ENCODE peak calls at places on chromosomes 3 and 15, in six cellular contexts. A is CD8-positive, alpha-beta memory T cell; M is sigmoid colon; R is psoas muscle; K is IMR-90; H is neural progenitor cell. L is an unnamed sample.

GRCh38 chr15:22262613-22263020 is 182.3 kb downstream of the OR4M2 start:
- DNase-seq in M (no peak), K (no peak), R (peak; percentile 63), A (peak; percentile 50), H (no peak), L (no peak)

GRCh38 chr15:55389276-55389631 is 18.9 kb downstream of the CCPG1 start:
- DNase-seq in R (no peak), K (peak; percentile 35), M (no peak), A (no peak), H (no peak), L (no peak)

GRCh38 chr15:39595621-39596221 is 14.8 kb downstream of the THBS1 start:
- DNase-seq in R (no peak), M (no peak), K (peak; percentile 43), H (no peak), A (no peak), L (no peak)

GRCh38 chr15:76123031-76123430 is 63.2 kb downstream of the TMEM266 start:
- DNase-seq in M (no peak), R (no peak), H (no peak), K (no peak), A (no peak), L (no peak)

GRCh38 chr15:75640483-75641175 is 605 bp upstream of the IMP3 start:
- DNase-seq in K (peak; percentile 45), H (peak; percentile 33), M (no peak), A (peak; percentile 71), R (no peak), L (no peak)

GRCh38 chr3:55486101-55486856 is 827 bp downstream of the WNT5A start:
- DNase-seq in K (peak; percentile 79), A (no peak), H (peak; percentile 83), M (peak; percentile 81), R (peak; percentile 89), L (no peak)

GRCh38 chr15:75508741-75509532 is 57.4 kb upstream of the SIN3A start:
- DNase-seq in H (no peak), K (peak; percentile 65), A (no peak), R (no peak), M (no peak), L (no peak)

GRCh38 chr3:31532587-31533168 is at the start of gene STT3B:
- DNase-seq in A (peak; percentile 86), K (peak; percentile 75), R (peak; percentile 88), H (no peak), M (peak; percentile 90), L (peak; percentile 58)

GRCh38 chr15:39260791-39261190 is 320.1 kb upstream of the THBS1 start:
- DNase-seq in M (no peak), K (no peak), H (no peak), R (no peak), A (no peak), L (no peak)

GRCh38 chr3:46228259-46229222 is 13.7 kb upstream of the CCR3 start:
- DNase-seq in A (no peak), K (peak; percentile 44), H (no peak), M (peak; percentile 77), R (no peak), L (no peak)

GRCh38 chr3:189038773-189039720 is 132.7 kb upstream of the TPRG1 start:
- DNase-seq in H (no peak), R (no peak), A (no peak), K (no peak), M (no peak), L (no peak)

GRCh38 chr3:17190353-17191078 is 305.8 kb downstream of the PLCL2 start:
- DNase-seq in A (no peak), M (no peak), K (no peak), H (no peak), R (no peak), L (no peak)

GRCh38 chr3:22779737-22780136 is 423.4 kb upstream of the UBE2E2 start:
- DNase-seq in H (no peak), M (no peak), R (no peak), K (no peak), A (no peak), L (no peak)
- H3K9me3 ChIP-seq in H (no peaks in the 10 kb centered on the region), M (peaks cover 3% of the 10 kb centered on the region), R (no peaks in the 10 kb centered on the region), K (peaks cover 1% of the 10 kb centered on the region), A (no peaks in the 10 kb centered on the region), L (no peaks in the 10 kb centered on the region)

GRCh38 chr15:25053000-25053815 is 98.4 kb downstream of the SNRPN start:
- DNase-seq in R (no peak), A (peak; percentile 21), M (peak; percentile 29), H (no peak), K (no peak), L (no peak)
- H3K9me3 ChIP-seq in R (peaks cover 80% of the 10 kb centered on the region), A (peaks cover 86% of the 10 kb centered on the region), M (peaks cover 97% of the 10 kb centered on the region), H (peaks cover 32% of the 10 kb centered on the region), K (peaks cover 93% of the 10 kb centered on the region), L (peaks cover 99% of the 10 kb centered on the region)

GRCh38 chr3:58900372-58900771 is 149.5 kb downstream of the CFAP20DC start:
- DNase-seq in A (no peak), R (no peak), K (no peak), M (no peak), H (no peak), L (no peak)

GRCh38 chr3:58899953-58900298 is 149.9 kb downstream of the CFAP20DC start:
- DNase-seq in A (no peak), K (no peak), H (no peak), M (no peak), R (no peak), L (no peak)

GRCh38 chr3:58898513-58898912 is 151.3 kb downstream of the CFAP20DC start:
- DNase-seq in A (no peak), H (no peak), M (no peak), R (no peak), K (no peak), L (no peak)

GRCh38 chr3:58899159-58899952 is 150.5 kb downstream of the CFAP20DC start:
- DNase-seq in A (peak; percentile 44), M (peak; percentile 64), R (no peak), K (no peak), H (no peak), L (no peak)
- H3K9me3 ChIP-seq in A (no peaks in the 10 kb centered on the region), M (no peaks in the 10 kb centered on the region), R (no peaks in the 10 kb centered on the region), K (no peaks in the 10 kb centered on the region), H (no peaks in the 10 kb centered on the region), L (peaks cover 18% of the 10 kb centered on the region)

DNA sequence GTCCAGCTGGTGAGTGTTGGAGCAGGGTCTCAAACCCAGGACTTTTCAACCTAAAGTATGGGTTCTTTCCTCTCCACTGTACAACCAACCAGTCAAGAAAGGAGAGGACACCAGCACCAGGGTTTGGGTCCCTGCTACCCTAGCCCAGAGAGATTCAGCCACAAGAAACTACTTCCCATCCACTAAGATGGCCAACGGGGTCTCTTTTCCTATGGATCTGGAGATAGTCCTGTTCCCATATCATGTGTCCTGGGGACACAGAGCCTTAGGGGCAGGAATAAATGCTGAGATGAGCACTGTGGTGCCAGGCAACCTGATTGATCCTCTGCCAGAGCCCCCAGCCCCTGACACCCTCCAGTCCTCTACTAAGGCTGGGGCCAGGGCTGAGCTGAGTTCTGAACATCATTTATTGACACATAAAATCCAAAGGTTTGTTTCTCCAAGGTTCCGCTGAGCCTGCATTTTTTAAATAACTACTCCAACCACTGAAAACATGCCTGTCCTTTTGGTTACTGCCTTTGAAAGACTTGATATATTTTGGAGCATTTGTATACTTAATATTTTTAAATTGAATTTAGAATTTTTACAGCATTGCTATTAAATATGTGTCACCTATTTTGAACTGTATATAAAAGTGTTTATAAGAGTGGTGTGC is 26.0 kb downstream of the MRPL46 start:
- DNase-seq in R (no peak), H (no peak), M (no peak), A (no peak), K (no peak), L (no peak)
- H3K9me3 ChIP-seq in R (peaks cover 5% of the 10 kb centered on the region), H (peaks cover 14% of the 10 kb centered on the region), M (no peaks in the 10 kb centered on the region), A (no peaks in the 10 kb centered on the region), K (peaks cover 3% of the 10 kb centered on the region), L (peaks cover 21% of the 10 kb centered on the region)

DNA sequence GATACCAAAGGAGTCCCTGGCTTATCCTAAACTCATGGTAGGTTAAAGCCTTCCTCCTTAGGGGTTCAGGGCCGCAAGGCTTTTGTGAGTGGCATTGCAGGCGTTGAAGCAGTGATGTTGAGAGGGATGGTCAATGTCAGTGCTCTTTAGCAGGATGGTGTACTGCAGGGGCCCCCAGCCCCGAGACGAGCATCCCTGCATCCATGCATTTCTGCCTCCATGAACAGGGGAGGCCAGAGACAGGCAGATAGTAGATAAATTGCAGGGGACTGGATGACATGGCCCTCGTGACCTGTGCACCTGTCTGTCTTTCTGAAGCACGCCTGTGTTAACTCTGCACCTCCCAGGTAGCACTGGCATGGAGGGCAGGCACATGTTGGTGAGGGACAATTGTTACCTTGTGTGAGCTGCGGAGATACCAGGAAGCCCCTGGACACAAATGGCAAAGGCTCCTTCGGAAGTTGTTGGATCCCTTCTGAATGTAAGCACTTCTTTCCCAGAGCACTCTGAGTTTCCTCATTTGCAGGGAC is 133.5 kb downstream of the SNRPN start:
- DNase-seq in H (no peak), K (no peak), M (no peak), R (no peak), A (no peak), L (no peak)
- H3K9me3 ChIP-seq in H (no peaks in the 10 kb centered on the region), K (peaks cover 72% of the 10 kb centered on the region), M (peaks cover 73% of the 10 kb centered on the region), R (peaks cover 81% of the 10 kb centered on the region), A (peaks cover 62% of the 10 kb centered on the region), L (peaks cover 5% of the 10 kb centered on the region)

GRCh38 chr3:76585794-76586392 is 454.0 kb upstream of the ROBO2 start:
- DNase-seq in H (peak; percentile 14), M (no peak), A (no peak), K (peak; percentile 32), R (no peak), L (no peak)

GRCh38 chr3:76582098-76582497 is 457.8 kb upstream of the ROBO2 start:
- DNase-seq in A (no peak), K (no peak), H (no peak), R (no peak), M (no peak), L (no peak)

GRCh38 chr3:76586471-76586870 is 453.4 kb upstream of the ROBO2 start:
- DNase-seq in R (no peak), A (no peak), K (no peak), M (no peak), H (no peak), L (no peak)

GRCh38 chr3:76582632-76583378 is 457.1 kb upstream of the ROBO2 start:
- DNase-seq in R (no peak), K (peak; percentile 31), H (no peak), M (no peak), A (no peak), L (no peak)
- H3K9me3 ChIP-seq in R (no peaks in the 10 kb centered on the region), K (no peaks in the 10 kb centered on the region), H (no peaks in the 10 kb centered on the region), M (no peaks in the 10 kb centered on the region), A (no peaks in the 10 kb centered on the region), L (no peaks in the 10 kb centered on the region)

L was measured in NT2/D1.